ENCODE peak calls at places on chromosome 20, in five cellular contexts. One of them, this sample, is unnamed.

GRCh38 chr20:14449323-14449722 is 111.9 kb upstream of the FLRT3 start:
- DNase-seq in neuronal stem cell: no peak
- DNase-seq in mammary epithelial cell: peak
- DNase-seq in fibroblast of lung: no peak
- DNase-seq in SK-N-SH: no peak
- DNase-seq in this sample: peak

GRCh38 chr20:26276811-26277210 is 580.2 kb upstream of the ZNF337 start:
- DNase-seq in neuronal stem cell: no peak
- DNase-seq in mammary epithelial cell: peak
- DNase-seq in fibroblast of lung: peak
- DNase-seq in SK-N-SH: peak
- DNase-seq in this sample: peak

GRCh38 chr20:57147185-57147584 is 119.3 kb downstream of the BMP7 start:
- DNase-seq in neuronal stem cell: no peak
- DNase-seq in mammary epithelial cell: no peak
- DNase-seq in fibroblast of lung: no peak
- DNase-seq in SK-N-SH: no peak
- DNase-seq in this sample: no peak

GRCh38 chr20:31925631-31926030 is 26.2 kb downstream of the PDRG1 start:
- DNase-seq in neuronal stem cell: no peak
- DNase-seq in mammary epithelial cell: no peak
- DNase-seq in fibroblast of lung: no peak
- DNase-seq in SK-N-SH: no peak
- DNase-seq in this sample: no peak

GRCh38 chr20:52624270-52624669 is 347.9 kb upstream of the TSHZ2 start:
- DNase-seq in neuronal stem cell: peak
- DNase-seq in mammary epithelial cell: no peak
- DNase-seq in fibroblast of lung: no peak
- DNase-seq in SK-N-SH: no peak
- DNase-seq in this sample: no peak

GRCh38 chr20:61877331-61877730 is 188.3 kb downstream of the TAF4 start:
- DNase-seq in neuronal stem cell: no peak
- DNase-seq in mammary epithelial cell: no peak
- DNase-seq in fibroblast of lung: no peak
- DNase-seq in SK-N-SH: no peak
- DNase-seq in this sample: no peak

GRCh38 chr20:53387983-53388675 is 205.5 kb downstream of the ZNF217 start:
- DNase-seq in neuronal stem cell: no peak
- DNase-seq in mammary epithelial cell: no peak
- DNase-seq in fibroblast of lung: no peak
- DNase-seq in SK-N-SH: no peak
- DNase-seq in this sample: no peak

GRCh38 chr20:50191566-50192363 is 1.1 kb downstream of the CEBPB start:
- DNase-seq in neuronal stem cell: peak
- DNase-seq in mammary epithelial cell: peak
- DNase-seq in fibroblast of lung: peak
- DNase-seq in SK-N-SH: peak
- DNase-seq in this sample: peak

GRCh38 chr20:46784450-46785127 is 75.1 kb downstream of the SLC2A10 start:
- DNase-seq in neuronal stem cell: no peak
- DNase-seq in mammary epithelial cell: no peak
- DNase-seq in fibroblast of lung: peak
- DNase-seq in SK-N-SH: no peak
- DNase-seq in this sample: peak

GRCh38 chr20:62085206-62085605 is 19.5 kb upstream of the TAF4 start:
- DNase-seq in neuronal stem cell: no peak
- DNase-seq in mammary epithelial cell: no peak
- DNase-seq in fibroblast of lung: no peak
- DNase-seq in SK-N-SH: no peak
- DNase-seq in this sample: no peak

GRCh38 chr20:46357030-46357514 is 48.8 kb upstream of the CDH22 start:
- DNase-seq in neuronal stem cell: no peak
- DNase-seq in mammary epithelial cell: no peak
- DNase-seq in fibroblast of lung: no peak
- DNase-seq in SK-N-SH: peak
- DNase-seq in this sample: no peak

GRCh38 chr20:34971038-34971872 is 15.6 kb downstream of the MYH7B start:
- DNase-seq in neuronal stem cell: no peak
- DNase-seq in mammary epithelial cell: no peak
- DNase-seq in fibroblast of lung: no peak
- DNase-seq in SK-N-SH: no peak
- DNase-seq in this sample: no peak

GRCh38 chr20:34472246-34472925 is 43.8 kb upstream of the DYNLRB1 start:
- DNase-seq in neuronal stem cell: no peak
- DNase-seq in mammary epithelial cell: peak
- DNase-seq in fibroblast of lung: peak
- DNase-seq in SK-N-SH: no peak
- DNase-seq in this sample: peak

GRCh38 chr20:46128310-46129151 is 10.4 kb downstream of the CD40 start:
- DNase-seq in neuronal stem cell: peak
- DNase-seq in mammary epithelial cell: no peak
- DNase-seq in fibroblast of lung: peak
- DNase-seq in SK-N-SH: peak
- DNase-seq in this sample: peak

GRCh38 chr20:7843613-7844012 is 96.6 kb downstream of the HAO1 start:
- DNase-seq in neuronal stem cell: no peak
- DNase-seq in mammary epithelial cell: peak
- DNase-seq in fibroblast of lung: peak
- DNase-seq in SK-N-SH: no peak
- DNase-seq in this sample: peak

GRCh38 chr20:57658447-57659130 is 38.4 kb upstream of the ZBP1 start:
- DNase-seq in neuronal stem cell: no peak
- DNase-seq in mammary epithelial cell: no peak
- DNase-seq in fibroblast of lung: no peak
- DNase-seq in SK-N-SH: peak
- DNase-seq in this sample: no peak

GRCh38 chr20:63734111-63734945 is 2.1 kb upstream of the LIME1 start:
- DNase-seq in neuronal stem cell: no peak
- DNase-seq in mammary epithelial cell: no peak
- DNase-seq in fibroblast of lung: no peak
- DNase-seq in SK-N-SH: peak
- DNase-seq in this sample: no peak

GRCh38 chr20:1415667-1416468 is 23.0 kb upstream of the FKBP1A start:
- DNase-seq in neuronal stem cell: no peak
- DNase-seq in mammary epithelial cell: peak
- DNase-seq in fibroblast of lung: peak
- DNase-seq in SK-N-SH: no peak
- DNase-seq in this sample: peak

GRCh38 chr20:28562510-28562898 is 2695.0 kb upstream of the DEFB115 start:
- DNase-seq in neuronal stem cell: no peak
- DNase-seq in mammary epithelial cell: no peak
- DNase-seq in fibroblast of lung: peak
- DNase-seq in SK-N-SH: no peak
- DNase-seq in this sample: peak

GRCh38 chr20:11869641-11870040 is 48.1 kb upstream of the BTBD3 start:
- DNase-seq in neuronal stem cell: no peak
- DNase-seq in mammary epithelial cell: no peak
- DNase-seq in fibroblast of lung: no peak
- DNase-seq in SK-N-SH: no peak
- DNase-seq in this sample: no peak

GRCh38 chr20:37309941-37310590 is 20.6 kb downstream of the MANBAL start:
- DNase-seq in neuronal stem cell: no peak
- DNase-seq in mammary epithelial cell: peak
- DNase-seq in fibroblast of lung: no peak
- DNase-seq in SK-N-SH: no peak
- DNase-seq in this sample: no peak

GRCh38 chr20:48047453-48047852 is 262.2 kb upstream of the SULF2 start:
- DNase-seq in neuronal stem cell: no peak
- DNase-seq in mammary epithelial cell: peak
- DNase-seq in fibroblast of lung: peak
- DNase-seq in SK-N-SH: no peak
- DNase-seq in this sample: no peak

GRCh38 chr20:62668441-62669027 is 26.2 kb downstream of the SLCO4A1 start:
- DNase-seq in neuronal stem cell: peak
- DNase-seq in mammary epithelial cell: peak
- DNase-seq in fibroblast of lung: peak
- DNase-seq in SK-N-SH: peak
- DNase-seq in this sample: peak

GRCh38 chr20:46638367-46639274 is 12.6 kb downstream of the SLC13A3 start:
- DNase-seq in neuronal stem cell: no peak
- DNase-seq in mammary epithelial cell: no peak
- DNase-seq in fibroblast of lung: no peak
- DNase-seq in SK-N-SH: no peak
- DNase-seq in this sample: no peak

GRCh38 chr20:54619181-54619580 is 143.8 kb downstream of the DOK5 start:
- DNase-seq in neuronal stem cell: no peak
- DNase-seq in mammary epithelial cell: no peak
- DNase-seq in fibroblast of lung: peak
- DNase-seq in SK-N-SH: no peak
- DNase-seq in this sample: no peak

GRCh38 chr20:47353697-47354387 is 2.7 kb downstream of the ZMYND8 start:
- DNase-seq in neuronal stem cell: no peak
- DNase-seq in mammary epithelial cell: no peak
- DNase-seq in fibroblast of lung: peak
- DNase-seq in SK-N-SH: no peak
- DNase-seq in this sample: peak

GRCh38 chr20:32544260-32544722 is 40.8 kb downstream of the NOL4L start:
- DNase-seq in neuronal stem cell: no peak
- DNase-seq in mammary epithelial cell: no peak
- DNase-seq in fibroblast of lung: no peak
- DNase-seq in SK-N-SH: no peak
- DNase-seq in this sample: no peak

GRCh38 chr20:9256359-9256758 is 187.5 kb downstream of the PLCB4 start:
- DNase-seq in neuronal stem cell: no peak
- DNase-seq in mammary epithelial cell: no peak
- DNase-seq in fibroblast of lung: no peak
- DNase-seq in SK-N-SH: no peak
- DNase-seq in this sample: no peak

GRCh38 chr20:14711681-14712080 is 374.3 kb upstream of the FLRT3 start:
- DNase-seq in neuronal stem cell: no peak
- DNase-seq in mammary epithelial cell: no peak
- DNase-seq in fibroblast of lung: peak
- DNase-seq in SK-N-SH: no peak
- DNase-seq in this sample: peak

DNA sequence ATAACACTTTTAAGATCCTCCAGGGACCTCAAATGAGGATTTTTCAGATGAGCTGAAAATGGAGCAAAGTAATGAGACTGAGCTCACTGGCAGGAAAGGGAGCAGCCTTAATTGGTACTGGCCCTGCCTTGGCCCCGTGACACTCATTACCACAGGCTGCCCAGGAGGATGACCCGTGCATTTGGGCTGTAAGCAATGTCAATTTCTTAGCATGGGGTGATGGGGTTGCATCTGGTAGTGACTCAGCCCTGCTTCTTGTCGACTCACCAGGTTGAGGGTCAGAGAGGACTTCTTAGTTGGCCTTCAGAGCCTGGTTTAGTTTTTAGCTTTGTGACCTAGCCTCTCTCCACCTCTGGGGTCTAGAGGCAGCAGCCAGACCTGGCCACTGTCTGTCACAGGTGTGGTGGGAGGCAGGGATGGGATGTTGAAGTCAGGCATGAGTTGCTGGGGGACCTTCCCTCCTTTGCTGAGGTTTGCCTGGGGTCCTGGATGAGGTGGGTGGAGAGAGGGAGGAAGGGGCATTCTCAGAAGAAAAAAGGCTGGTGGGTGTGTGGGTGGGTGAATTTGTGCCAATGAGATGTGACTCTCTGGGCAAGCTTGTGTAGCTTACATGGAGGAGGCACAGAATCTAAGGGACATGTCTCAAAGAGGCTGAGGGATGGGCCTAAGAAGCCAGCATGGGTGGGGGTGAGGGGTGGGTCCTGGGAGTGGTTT is 25.9 kb upstream of the EPB41L1 start:
- DNase-seq in neuronal stem cell: no peak
- DNase-seq in mammary epithelial cell: peak
- DNase-seq in fibroblast of lung: peak
- DNase-seq in SK-N-SH: no peak
- DNase-seq in this sample: peak
- H2AFZ ChIP-seq in neuronal stem cell: no peak
- H2AFZ ChIP-seq in mammary epithelial cell: no peak
- H2AFZ ChIP-seq in fibroblast of lung: no peak
- H2AFZ ChIP-seq in SK-N-SH: peak
- H2AFZ ChIP-seq in this sample: no peak

DNA sequence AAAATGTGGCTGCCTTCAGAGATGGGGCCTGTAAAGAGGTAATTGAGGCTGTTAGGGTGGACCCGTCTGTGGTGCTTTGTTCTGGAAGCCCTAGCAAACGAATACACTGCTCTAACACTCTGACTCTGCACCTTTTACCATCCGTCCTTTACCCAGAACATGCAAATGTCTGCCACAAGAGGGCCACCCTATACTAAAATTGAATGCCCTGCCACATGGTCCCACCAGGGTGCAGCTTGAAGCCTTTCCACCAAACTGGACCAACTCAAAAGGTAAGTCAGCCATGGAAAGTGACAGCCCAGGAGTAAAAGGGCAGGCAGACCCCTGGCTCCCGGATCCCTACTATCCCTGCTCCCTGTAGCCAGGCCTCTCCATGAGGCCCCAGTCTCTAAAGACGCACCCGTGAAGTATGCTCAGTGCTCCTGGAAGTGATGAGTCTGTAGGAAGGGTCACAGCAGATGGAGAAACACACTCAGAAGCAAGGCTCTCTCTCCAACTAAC is 5.8 kb upstream of the BFSP1 start:
- DNase-seq in neuronal stem cell: peak
- DNase-seq in mammary epithelial cell: peak
- DNase-seq in fibroblast of lung: peak
- DNase-seq in SK-N-SH: peak
- DNase-seq in this sample: peak
- H3K9ac ChIP-seq in neuronal stem cell: no peak
- H3K9ac ChIP-seq in mammary epithelial cell: no peak
- H3K9ac ChIP-seq in fibroblast of lung: no peak
- H3K9ac ChIP-seq in SK-N-SH: no peak
- H3K9ac ChIP-seq in this sample: no peak

DNA sequence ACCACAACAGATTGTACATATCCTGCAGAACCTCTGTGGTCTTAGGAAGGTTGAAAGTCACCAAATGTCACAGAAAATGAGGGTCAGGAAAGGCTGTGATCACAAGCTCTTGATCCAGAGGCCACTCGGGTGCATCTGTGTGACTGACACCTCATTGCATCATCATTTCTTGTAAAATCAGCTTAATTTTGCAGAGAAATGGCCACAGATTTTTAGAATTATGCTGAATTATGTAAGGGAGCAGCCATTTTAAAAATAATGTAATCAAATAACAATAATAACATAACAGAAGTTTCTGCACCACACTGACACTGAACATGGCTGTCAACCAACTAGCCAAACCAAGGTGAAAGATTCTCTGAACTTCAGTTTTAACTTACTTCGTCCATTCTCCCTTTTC is 32.5 kb upstream of the PRND start:
- DNase-seq in neuronal stem cell: no peak
- DNase-seq in mammary epithelial cell: no peak
- DNase-seq in fibroblast of lung: no peak
- DNase-seq in SK-N-SH: no peak
- DNase-seq in this sample: peak
- H2AFZ ChIP-seq in neuronal stem cell: no peak
- H2AFZ ChIP-seq in mammary epithelial cell: no peak
- H2AFZ ChIP-seq in fibroblast of lung: no peak
- H2AFZ ChIP-seq in SK-N-SH: no peak
- H2AFZ ChIP-seq in this sample: no peak

DNA sequence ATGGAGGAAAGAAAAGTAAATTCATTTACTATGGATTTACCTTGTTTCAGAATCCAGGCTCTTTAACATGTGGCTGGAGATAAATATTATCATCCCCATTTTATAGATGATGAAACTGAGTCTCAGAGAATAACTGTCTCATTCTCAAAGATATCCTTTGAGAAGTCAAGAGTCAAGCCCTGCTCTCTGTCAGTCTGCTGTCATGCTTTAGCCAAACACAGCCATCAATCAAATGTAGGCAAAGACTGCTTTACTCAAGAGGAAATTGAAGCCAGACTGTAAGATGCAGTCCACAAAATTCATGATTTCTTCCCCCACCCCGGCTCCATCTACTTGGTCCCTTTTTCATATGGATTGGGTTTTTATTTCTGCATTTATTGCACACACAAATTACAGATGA is 102.8 kb upstream of the TOP1 start:
- DNase-seq in neuronal stem cell: no peak
- DNase-seq in mammary epithelial cell: no peak
- DNase-seq in fibroblast of lung: no peak
- DNase-seq in SK-N-SH: no peak
- DNase-seq in this sample: no peak
- H3K9ac ChIP-seq in neuronal stem cell: no peak
- H3K9ac ChIP-seq in mammary epithelial cell: no peak
- H3K9ac ChIP-seq in fibroblast of lung: no peak
- H3K9ac ChIP-seq in SK-N-SH: no peak
- H3K9ac ChIP-seq in this sample: no peak

This sample was measured in GM23248.